ENCODE peak calls at places on chromosomes 6 and 20, in four cellular contexts. One of them, this sample, is unnamed.

GRCh38 chr6:150366118-150366778 is 2.6 kb upstream of the IYD start:
- DNase-seq in heart left ventricle: no peak
- DNase-seq in lower lobe of right lung: no peak
- DNase-seq in left lung: no peak
- DNase-seq in this sample: no peak

GRCh38 chr20:13670160-13670559 is 31.4 kb upstream of the TASP1 start:
- DNase-seq in heart left ventricle: no peak
- DNase-seq in lower lobe of right lung: no peak
- DNase-seq in left lung: no peak
- DNase-seq in this sample: no peak

GRCh38 chr20:35312348-35312747 is 20.1 kb upstream of the FAM83C start:
- DNase-seq in heart left ventricle: no peak
- DNase-seq in lower lobe of right lung: no peak
- DNase-seq in left lung: no peak
- DNase-seq in this sample: no peak

GRCh38 chr6:144294016-144294415 is 8.9 kb downstream of the UTRN start:
- DNase-seq in heart left ventricle: no peak
- DNase-seq in lower lobe of right lung: no peak
- DNase-seq in left lung: no peak
- DNase-seq in this sample: no peak

GRCh38 chr6:170383466-170384075 is 77.0 kb downstream of the FAM120B start:
- DNase-seq in heart left ventricle: no peak
- DNase-seq in lower lobe of right lung: no peak
- DNase-seq in left lung: no peak
- DNase-seq in this sample: no peak

GRCh38 chr6:84361372-84362179 is 134.1 kb upstream of the CEP162 start:
- DNase-seq in heart left ventricle: no peak
- DNase-seq in lower lobe of right lung: no peak
- DNase-seq in left lung: no peak
- DNase-seq in this sample: no peak

GRCh38 chr6:127092486-127092885 is 26.0 kb upstream of the RSPO3 start:
- DNase-seq in heart left ventricle: no peak
- DNase-seq in lower lobe of right lung: no peak
- DNase-seq in left lung: no peak
- DNase-seq in this sample: no peak

GRCh38 chr20:33732166-33732970 is 572 bp downstream of the ZNF341 start:
- DNase-seq in heart left ventricle: no peak
- DNase-seq in lower lobe of right lung: peak; percentile 93
- DNase-seq in left lung: peak; percentile 97
- DNase-seq in this sample: peak; percentile 87

GRCh38 chr6:143754204-143754603 is 76.4 kb downstream of the PHACTR2 start:
- DNase-seq in heart left ventricle: no peak
- DNase-seq in lower lobe of right lung: no peak
- DNase-seq in left lung: no peak
- DNase-seq in this sample: no peak

GRCh38 chr6:142735182-142735581 is 209.8 kb downstream of the HIVEP2 start:
- DNase-seq in heart left ventricle: no peak
- DNase-seq in lower lobe of right lung: no peak
- DNase-seq in left lung: no peak
- DNase-seq in this sample: no peak

GRCh38 chr6:140670013-140670412 is 1295.6 kb upstream of the CITED2 start:
- DNase-seq in heart left ventricle: no peak
- DNase-seq in lower lobe of right lung: no peak
- DNase-seq in left lung: no peak
- DNase-seq in this sample: no peak

GRCh38 chr20:62923669-62924566 is 2.4 kb downstream of the DIDO1 start:
- DNase-seq in heart left ventricle: no peak
- DNase-seq in lower lobe of right lung: no peak
- DNase-seq in left lung: no peak
- DNase-seq in this sample: peak; percentile 82

GRCh38 chr20:33660685-33661058 is 1.5 kb upstream of the C20orf144 start:
- DNase-seq in heart left ventricle: no peak
- DNase-seq in lower lobe of right lung: peak; percentile 25
- DNase-seq in left lung: peak; percentile 43
- DNase-seq in this sample: no peak

GRCh38 chr20:46243707-46244628 is 64.3 kb downstream of the CDH22 start:
- DNase-seq in heart left ventricle: no peak
- DNase-seq in lower lobe of right lung: no peak
- DNase-seq in left lung: no peak
- DNase-seq in this sample: no peak

GRCh38 chr6:31820051-31820389 is 4.7 kb downstream of the HSPA1A start:
- DNase-seq in heart left ventricle: no peak
- DNase-seq in lower lobe of right lung: no peak
- DNase-seq in left lung: no peak
- DNase-seq in this sample: peak; percentile 65

GRCh38 chr20:14556206-14556605 is 218.8 kb upstream of the FLRT3 start:
- DNase-seq in heart left ventricle: no peak
- DNase-seq in lower lobe of right lung: no peak
- DNase-seq in left lung: no peak
- DNase-seq in this sample: no peak

GRCh38 chr6:136593748-136594490 is 43.7 kb upstream of the MAP7 start:
- DNase-seq in heart left ventricle: no peak
- DNase-seq in lower lobe of right lung: no peak
- DNase-seq in left lung: no peak
- DNase-seq in this sample: peak; percentile 32

GRCh38 chr6:43801489-43802181 is 31.6 kb downstream of the VEGFA start:
- DNase-seq in heart left ventricle: no peak
- DNase-seq in lower lobe of right lung: no peak
- DNase-seq in left lung: no peak
- DNase-seq in this sample: no peak

GRCh38 chr20:32685541-32686529 is 12.1 kb upstream of the C20orf203 start:
- DNase-seq in heart left ventricle: peak; percentile 47
- DNase-seq in lower lobe of right lung: no peak
- DNase-seq in left lung: no peak
- DNase-seq in this sample: no peak

GRCh38 chr6:83592770-83593394 is 80.5 kb downstream of the PRSS35 start:
- DNase-seq in heart left ventricle: no peak
- DNase-seq in lower lobe of right lung: no peak
- DNase-seq in left lung: no peak
- DNase-seq in this sample: peak; percentile 36

GRCh38 chr6:144296973-144297372 is 11.8 kb downstream of the UTRN start:
- DNase-seq in heart left ventricle: no peak
- DNase-seq in lower lobe of right lung: no peak
- DNase-seq in left lung: no peak
- DNase-seq in this sample: no peak

GRCh38 chr20:49386848-49387605 is 95.4 kb downstream of the KCNB1 start:
- DNase-seq in heart left ventricle: no peak
- DNase-seq in lower lobe of right lung: no peak
- DNase-seq in left lung: no peak
- DNase-seq in this sample: no peak

GRCh38 chr6:139407718-139408222 is 33.3 kb upstream of the CITED2 start:
- DNase-seq in heart left ventricle: no peak
- DNase-seq in lower lobe of right lung: no peak
- DNase-seq in left lung: no peak
- DNase-seq in this sample: no peak

GRCh38 chr20:48864738-48865318 is 37.0 kb upstream of the PREX1 start:
- DNase-seq in heart left ventricle: no peak
- DNase-seq in lower lobe of right lung: no peak
- DNase-seq in left lung: no peak
- DNase-seq in this sample: no peak

GRCh38 chr20:10718671-10719070 is 44.9 kb upstream of the JAG1 start:
- DNase-seq in heart left ventricle: no peak
- DNase-seq in lower lobe of right lung: no peak
- DNase-seq in left lung: no peak
- DNase-seq in this sample: no peak

GRCh38 chr6:91149914-91150674 is 563.2 kb upstream of the MAP3K7 start:
- DNase-seq in heart left ventricle: no peak
- DNase-seq in lower lobe of right lung: no peak
- DNase-seq in left lung: no peak
- DNase-seq in this sample: no peak

GRCh38 chr6:2562721-2563120 is 188.0 kb downstream of the MYLK4 start:
- DNase-seq in heart left ventricle: no peak
- DNase-seq in lower lobe of right lung: no peak
- DNase-seq in left lung: no peak
- DNase-seq in this sample: no peak

GRCh38 chr6:52609968-52610367 is 33.1 kb upstream of the TRAM2 start:
- DNase-seq in heart left ventricle: no peak
- DNase-seq in lower lobe of right lung: no peak
- DNase-seq in left lung: no peak
- DNase-seq in this sample: peak; percentile 69

GRCh38 chr6:89034586-89035251 is 45.8 kb upstream of the PNRC1 start:
- DNase-seq in heart left ventricle: no peak
- DNase-seq in lower lobe of right lung: peak; percentile 51
- DNase-seq in left lung: no peak
- DNase-seq in this sample: peak; percentile 22

GRCh38 chr6:119586250-119586882 is 236.8 kb upstream of the MAN1A1 start:
- DNase-seq in heart left ventricle: no peak
- DNase-seq in lower lobe of right lung: no peak
- DNase-seq in left lung: no peak
- DNase-seq in this sample: no peak

GRCh38 chr6:168319279-168320051 is at the start of gene DACT2:
- DNase-seq in heart left ventricle: no peak
- DNase-seq in lower lobe of right lung: no peak
- DNase-seq in left lung: no peak
- DNase-seq in this sample: no peak

GRCh38 chr6:167702241-167702827 is 124.4 kb upstream of the AFDN start:
- DNase-seq in heart left ventricle: no peak
- DNase-seq in lower lobe of right lung: no peak
- DNase-seq in left lung: no peak
- DNase-seq in this sample: no peak

GRCh38 chr6:144395014-144395413 is 109.9 kb downstream of the UTRN start:
- DNase-seq in heart left ventricle: no peak
- DNase-seq in lower lobe of right lung: no peak
- DNase-seq in left lung: no peak
- DNase-seq in this sample: no peak

GRCh38 chr20:37986873-37987601 is 46.2 kb downstream of the TTI1 start:
- DNase-seq in heart left ventricle: peak; percentile 82
- DNase-seq in lower lobe of right lung: peak; percentile 85
- DNase-seq in left lung: peak; percentile 77
- DNase-seq in this sample: peak; percentile 85

GRCh38 chr6:10412948-10413849 is 1.7 kb downstream of the TFAP2A start:
- DNase-seq in heart left ventricle: no peak
- DNase-seq in lower lobe of right lung: peak; percentile 64
- DNase-seq in left lung: peak; percentile 78
- DNase-seq in this sample: no peak

DNA sequence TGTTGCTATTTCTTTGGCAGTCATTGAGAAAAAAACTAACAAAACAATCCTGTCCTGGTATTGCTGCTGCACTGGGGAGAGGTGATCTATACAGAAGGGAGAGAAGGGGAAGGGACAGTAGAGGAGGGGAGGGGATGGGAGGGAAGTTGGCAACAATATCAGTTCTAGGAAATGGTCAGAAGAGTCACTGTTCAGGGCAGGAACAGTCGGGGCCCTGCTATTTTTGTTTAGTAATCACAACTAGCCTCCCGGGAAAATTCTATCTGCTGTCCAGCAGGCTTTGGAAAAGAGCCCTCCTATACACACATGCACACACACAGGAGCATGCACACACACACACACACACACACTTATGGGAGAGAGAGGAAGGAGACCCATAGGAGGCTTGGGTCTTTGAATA is 142.3 kb upstream of the CARMIL1 start:
- DNase-seq in heart left ventricle: peak; percentile 32
- DNase-seq in lower lobe of right lung: no peak
- DNase-seq in left lung: no peak
- DNase-seq in this sample: no peak
- H3K4me3 ChIP-seq in heart left ventricle: peak overlapping the region; percentile 51
- H3K4me3 ChIP-seq in lower lobe of right lung: peak overlapping the region; percentile 45
- H3K4me3 ChIP-seq in left lung: peak overlapping the region; percentile 48
- H3K4me3 ChIP-seq in this sample: no peak overlapping the region

GRCh38 chr20:18904624-18905023 is 91.0 kb downstream of the SCP2D1 start:
- DNase-seq in heart left ventricle: no peak
- DNase-seq in lower lobe of right lung: no peak
- DNase-seq in left lung: no peak
- DNase-seq in this sample: peak; percentile 9

GRCh38 chr20:18906046-18906445 is 92.5 kb downstream of the SCP2D1 start:
- DNase-seq in heart left ventricle: no peak
- DNase-seq in lower lobe of right lung: no peak
- DNase-seq in left lung: no peak
- DNase-seq in this sample: no peak

GRCh38 chr20:18909254-18909653 is 95.7 kb downstream of the SCP2D1 start:
- DNase-seq in heart left ventricle: no peak
- DNase-seq in lower lobe of right lung: no peak
- DNase-seq in left lung: no peak
- DNase-seq in this sample: no peak

GRCh38 chr20:18907353-18907752 is 93.8 kb downstream of the SCP2D1 start:
- DNase-seq in heart left ventricle: no peak
- DNase-seq in lower lobe of right lung: no peak
- DNase-seq in left lung: no peak
- DNase-seq in this sample: no peak

GRCh38 chr20:18908109-18908508 is 94.5 kb downstream of the SCP2D1 start:
- DNase-seq in heart left ventricle: no peak
- DNase-seq in lower lobe of right lung: no peak
- DNase-seq in left lung: no peak
- DNase-seq in this sample: no peak
- H3K4me1 ChIP-seq in heart left ventricle: no peaks in the 10 kb centered on the region
- H3K4me1 ChIP-seq in lower lobe of right lung: no peaks in the 10 kb centered on the region
- H3K4me1 ChIP-seq in left lung: no peaks in the 10 kb centered on the region
- H3K4me1 ChIP-seq in this sample: no peaks in the 10 kb centered on the region

GRCh38 chr6:135179920-135180457 is 1.1 kb upstream of the MYB start:
- DNase-seq in heart left ventricle: no peak
- DNase-seq in lower lobe of right lung: no peak
- DNase-seq in left lung: no peak
- DNase-seq in this sample: no peak
- H3K27ac ChIP-seq in heart left ventricle: no peak overlapping the region
- H3K27ac ChIP-seq in lower lobe of right lung: no peak overlapping the region
- H3K27ac ChIP-seq in left lung: no peak overlapping the region
- H3K27ac ChIP-seq in this sample: no peak overlapping the region

DNA sequence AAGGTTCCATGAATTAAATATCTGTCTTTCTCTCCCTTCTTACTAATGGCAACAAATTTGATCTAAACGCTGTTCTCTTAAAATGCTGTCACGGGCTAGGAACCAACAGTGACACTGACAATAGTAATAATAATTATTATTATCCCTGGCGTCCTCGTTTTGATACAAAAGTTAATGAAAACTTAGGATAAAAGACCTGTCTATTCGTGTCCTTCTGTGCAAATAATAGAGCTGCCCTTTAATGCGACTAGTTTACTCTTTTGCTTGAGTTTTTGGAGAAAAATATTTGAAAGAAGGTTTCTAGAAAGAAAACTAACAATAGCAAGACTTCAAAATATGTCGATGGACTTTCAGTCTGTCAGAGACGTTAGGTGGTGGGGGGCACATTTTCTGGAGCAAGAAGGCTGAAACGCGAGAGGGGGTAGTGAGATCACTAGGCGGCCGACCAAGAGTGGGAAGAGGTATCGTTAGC is 4.3 kb downstream of the VGLL2 start:
- DNase-seq in heart left ventricle: no peak
- DNase-seq in lower lobe of right lung: no peak
- DNase-seq in left lung: no peak
- DNase-seq in this sample: no peak
- H3K4me3 ChIP-seq in heart left ventricle: no peak overlapping the region
- H3K4me3 ChIP-seq in lower lobe of right lung: no peak overlapping the region
- H3K4me3 ChIP-seq in left lung: no peak overlapping the region
- H3K4me3 ChIP-seq in this sample: no peak overlapping the region

DNA sequence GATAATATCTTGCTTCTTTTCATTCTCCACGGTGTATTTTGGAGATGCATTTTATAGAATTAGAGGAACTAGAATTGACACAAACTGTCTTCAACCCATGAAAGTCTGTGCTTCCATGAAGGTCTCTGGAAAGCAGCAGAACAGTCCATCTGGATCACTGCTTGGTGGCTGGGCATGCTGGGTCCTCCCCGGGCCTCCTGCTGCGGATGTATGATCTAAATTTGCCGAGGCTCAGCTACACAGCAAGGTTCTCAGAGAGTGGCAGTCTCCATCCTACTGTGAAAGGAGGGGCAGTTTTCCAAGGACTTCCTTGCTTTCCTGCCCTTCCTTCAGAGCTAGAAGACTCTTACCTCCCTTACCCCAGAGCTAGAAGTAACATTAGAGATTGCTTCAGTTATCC is 15.1 kb downstream of the PKIG start:
- DNase-seq in heart left ventricle: no peak
- DNase-seq in lower lobe of right lung: no peak
- DNase-seq in left lung: no peak
- DNase-seq in this sample: no peak
- H3K4me1 ChIP-seq in heart left ventricle: peaks cover 91% of the 10 kb centered on the region
- H3K4me1 ChIP-seq in lower lobe of right lung: peaks cover 77% of the 10 kb centered on the region
- H3K4me1 ChIP-seq in left lung: peaks cover 36% of the 10 kb centered on the region
- H3K4me1 ChIP-seq in this sample: peaks cover 2% of the 10 kb centered on the region

This sample was measured in small intestine.